ENCODE peak calls at places on chromosomes 2 and 18, in ten cellular contexts. G, O, Y, Z, H, V, C, E, S and X are unnamed samples.
A peak's percentile ranks its signal among the peaks of the same experiment; 100 is the strongest.

GRCh38 chr2:227881866-227882517 is 10.6 kb downstream of the DAW1 start:
- DNase-seq in H (no peak), Y (peak; percentile 32), G (no peak), E (no peak), S (no peak), Z (peak; percentile 60), O (no peak), C (no peak), V (no peak), X (peak; percentile 6)

GRCh38 chr2:109427661-109428091 is 186.1 kb downstream of the SEPTIN10 start:
- DNase-seq in C (no peak), H (no peak), S (no peak), V (no peak), O (no peak), G (no peak), Z (no peak), Y (no peak), E (no peak), X (no peak)

GRCh38 chr2:107588960-107589542 is 237.6 kb upstream of the RGPD4 start:
- DNase-seq in Y (peak; percentile 50), V (no peak), Z (peak; percentile 45), H (peak; percentile 80), C (no peak), O (no peak), E (no peak), G (peak; percentile 80), S (no peak), X (no peak)

GRCh38 chr18:58443671-58444070 is 185.2 kb downstream of the ALPK2 start:
- DNase-seq in O (no peak), C (no peak), E (no peak), Y (no peak), S (no peak), H (no peak), G (no peak), V (no peak), Z (no peak), X (no peak)

GRCh38 chr2:182763311-182763912 is 47.4 kb downstream of the DNAJC10 start:
- DNase-seq in O (no peak), Y (peak; percentile 52), H (no peak), G (peak; percentile 69), E (no peak), V (peak; percentile 4), C (no peak), S (peak; percentile 30), Z (peak; percentile 65), X (peak; percentile 48)

GRCh38 chr2:159119652-159120257 is 151.3 kb downstream of the TANC1 start:
- DNase-seq in E (no peak), O (peak; percentile 62), V (no peak), G (no peak), Z (no peak), S (no peak), Y (peak; percentile 65), C (no peak), H (no peak), X (no peak)

GRCh38 chr2:241379481-241380480 is 23.7 kb downstream of the FARP2 start:
- DNase-seq in E (no peak), Y (peak; percentile 46), C (no peak), V (peak; percentile 53), G (no peak), H (no peak), O (no peak), Z (peak; percentile 40), S (no peak), X (no peak)

GRCh38 chr2:15195723-15196270 is 365.3 kb downstream of the NBAS start:
- DNase-seq in Z (no peak), V (no peak), O (no peak), C (no peak), G (no peak), H (no peak), E (no peak), Y (no peak), S (no peak), X (no peak)